ENCODE peak calls at places on chromosomes 1 and 21, in six cellular contexts. One of them, this sample, is unnamed.

GRCh38 chr1:2555634-2556276 is 416 bp upstream of the TNFRSF14 start:
- DNase-seq in SK-N-SH: no peak
- DNase-seq in HepG2: no peak
- DNase-seq in H1: no peak
- DNase-seq in GM12878: no peak
- DNase-seq in K562: no peak
- DNase-seq in this sample: peak

GRCh38 chr1:27831568-27832410 is 1.2 kb downstream of the PPP1R8 start:
- DNase-seq in SK-N-SH: no peak
- DNase-seq in GM12878: no peak
- DNase-seq in K562: no peak
- DNase-seq in HepG2: peak
- DNase-seq in H1: no peak
- DNase-seq in this sample: no peak

GRCh38 chr21:45365608-45366241 is 39.2 kb upstream of the COL18A1 start:
- DNase-seq in H1: peak
- DNase-seq in GM12878: no peak
- DNase-seq in K562: no peak
- DNase-seq in SK-N-SH: no peak
- DNase-seq in HepG2: peak
- DNase-seq in this sample: no peak

GRCh38 chr1:111406325-111406768 is 21.2 kb downstream of the OVGP1 start:
- DNase-seq in SK-N-SH: peak
- DNase-seq in H1: no peak
- DNase-seq in HepG2: no peak
- DNase-seq in K562: no peak
- DNase-seq in GM12878: peak
- DNase-seq in this sample: no peak

GRCh38 chr1:110425611-110426152 is 18.2 kb upstream of the LAMTOR5 start:
- DNase-seq in H1: no peak
- DNase-seq in GM12878: no peak
- DNase-seq in HepG2: no peak
- DNase-seq in K562: no peak
- DNase-seq in SK-N-SH: no peak
- DNase-seq in this sample: no peak

GRCh38 chr1:54359393-54360162 is 46.6 kb downstream of the SSBP3 start:
- DNase-seq in H1: no peak
- DNase-seq in SK-N-SH: no peak
- DNase-seq in K562: no peak
- DNase-seq in HepG2: no peak
- DNase-seq in GM12878: no peak
- DNase-seq in this sample: no peak

GRCh38 chr1:225119307-225119706 is 189.8 kb downstream of the DNAH14 start:
- DNase-seq in GM12878: no peak
- DNase-seq in SK-N-SH: no peak
- DNase-seq in K562: no peak
- DNase-seq in HepG2: no peak
- DNase-seq in H1: no peak
- DNase-seq in this sample: no peak

GRCh38 chr1:93740601-93741031 is 59.0 kb upstream of the BCAR3 start:
- DNase-seq in H1: no peak
- DNase-seq in K562: no peak
- DNase-seq in GM12878: no peak
- DNase-seq in SK-N-SH: peak
- DNase-seq in HepG2: no peak
- DNase-seq in this sample: no peak

GRCh38 chr1:27157194-27157593 is 2.3 kb upstream of the SLC9A1 start:
- DNase-seq in K562: peak
- DNase-seq in GM12878: no peak
- DNase-seq in SK-N-SH: no peak
- DNase-seq in H1: no peak
- DNase-seq in HepG2: no peak
- DNase-seq in this sample: no peak

GRCh38 chr1:145804235-145805045 is 19.5 kb downstream of the RNF115 start:
- DNase-seq in HepG2: no peak
- DNase-seq in K562: no peak
- DNase-seq in SK-N-SH: no peak
- DNase-seq in H1: no peak
- DNase-seq in GM12878: no peak
- DNase-seq in this sample: no peak

GRCh38 chr1:1082239-1083180 is 8.4 kb upstream of the RNF223 start:
- DNase-seq in GM12878: no peak
- DNase-seq in HepG2: no peak
- DNase-seq in K562: no peak
- DNase-seq in SK-N-SH: peak
- DNase-seq in H1: no peak
- DNase-seq in this sample: no peak

GRCh38 chr1:167973832-167974231 is 37.0 kb upstream of the MPC2 start:
- DNase-seq in SK-N-SH: no peak
- DNase-seq in H1: no peak
- DNase-seq in HepG2: no peak
- DNase-seq in GM12878: no peak
- DNase-seq in K562: no peak
- DNase-seq in this sample: no peak

GRCh38 chr1:224177356-224177999 is 5.6 kb upstream of the DEGS1 start:
- DNase-seq in GM12878: no peak
- DNase-seq in K562: peak
- DNase-seq in H1: no peak
- DNase-seq in HepG2: no peak
- DNase-seq in SK-N-SH: no peak
- DNase-seq in this sample: no peak

GRCh38 chr1:109877320-109877771 is 33.3 kb upstream of the CSF1 start:
- DNase-seq in K562: peak
- DNase-seq in SK-N-SH: no peak
- DNase-seq in H1: peak
- DNase-seq in HepG2: peak
- DNase-seq in GM12878: no peak
- DNase-seq in this sample: no peak

GRCh38 chr1:30589083-30589482 is 134.3 kb downstream of the MATN1 start:
- DNase-seq in HepG2: no peak
- DNase-seq in K562: no peak
- DNase-seq in H1: no peak
- DNase-seq in SK-N-SH: no peak
- DNase-seq in GM12878: no peak
- DNase-seq in this sample: no peak

GRCh38 chr1:36455386-36455785 is 5.1 kb upstream of the OSCP1 start:
- DNase-seq in HepG2: no peak
- DNase-seq in GM12878: no peak
- DNase-seq in K562: no peak
- DNase-seq in H1: no peak
- DNase-seq in SK-N-SH: no peak
- DNase-seq in this sample: no peak

GRCh38 chr1:17617787-17618557 is 78.5 kb downstream of the ARHGEF10L start:
- DNase-seq in SK-N-SH: no peak
- DNase-seq in K562: no peak
- DNase-seq in HepG2: no peak
- DNase-seq in GM12878: no peak
- DNase-seq in H1: no peak
- DNase-seq in this sample: no peak
- TF ChIP-seq POLR2AphosphoS5 in SK-N-SH: no peak
- TF ChIP-seq POLR2AphosphoS5 in K562: no peak
- TF ChIP-seq POLR2AphosphoS5 in HepG2: no peak
- TF ChIP-seq POLR2AphosphoS5 in GM12878: no peak
- TF ChIP-seq POLR2AphosphoS5 in H1: no peak
- TF ChIP-seq POLR2AphosphoS5 in this sample: no peak

GRCh38 chr21:35335951-35336446 is 286.9 kb upstream of the RUNX1 start:
- DNase-seq in SK-N-SH: no peak
- DNase-seq in H1: no peak
- DNase-seq in K562: no peak
- DNase-seq in HepG2: no peak
- DNase-seq in GM12878: no peak
- DNase-seq in this sample: no peak

GRCh38 chr21:35336534-35336933 is 287.4 kb upstream of the RUNX1 start:
- DNase-seq in SK-N-SH: no peak
- DNase-seq in HepG2: no peak
- DNase-seq in H1: no peak
- DNase-seq in GM12878: no peak
- DNase-seq in K562: peak
- DNase-seq in this sample: no peak

GRCh38 chr21:35337573-35337972 is 288.5 kb upstream of the RUNX1 start:
- DNase-seq in HepG2: no peak
- DNase-seq in K562: no peak
- DNase-seq in H1: no peak
- DNase-seq in GM12878: no peak
- DNase-seq in SK-N-SH: no peak
- DNase-seq in this sample: no peak

GRCh38 chr21:35332841-35333426 is 283.8 kb upstream of the RUNX1 start:
- DNase-seq in GM12878: no peak
- DNase-seq in SK-N-SH: no peak
- DNase-seq in K562: no peak
- DNase-seq in HepG2: no peak
- DNase-seq in H1: no peak
- DNase-seq in this sample: no peak

DNA sequence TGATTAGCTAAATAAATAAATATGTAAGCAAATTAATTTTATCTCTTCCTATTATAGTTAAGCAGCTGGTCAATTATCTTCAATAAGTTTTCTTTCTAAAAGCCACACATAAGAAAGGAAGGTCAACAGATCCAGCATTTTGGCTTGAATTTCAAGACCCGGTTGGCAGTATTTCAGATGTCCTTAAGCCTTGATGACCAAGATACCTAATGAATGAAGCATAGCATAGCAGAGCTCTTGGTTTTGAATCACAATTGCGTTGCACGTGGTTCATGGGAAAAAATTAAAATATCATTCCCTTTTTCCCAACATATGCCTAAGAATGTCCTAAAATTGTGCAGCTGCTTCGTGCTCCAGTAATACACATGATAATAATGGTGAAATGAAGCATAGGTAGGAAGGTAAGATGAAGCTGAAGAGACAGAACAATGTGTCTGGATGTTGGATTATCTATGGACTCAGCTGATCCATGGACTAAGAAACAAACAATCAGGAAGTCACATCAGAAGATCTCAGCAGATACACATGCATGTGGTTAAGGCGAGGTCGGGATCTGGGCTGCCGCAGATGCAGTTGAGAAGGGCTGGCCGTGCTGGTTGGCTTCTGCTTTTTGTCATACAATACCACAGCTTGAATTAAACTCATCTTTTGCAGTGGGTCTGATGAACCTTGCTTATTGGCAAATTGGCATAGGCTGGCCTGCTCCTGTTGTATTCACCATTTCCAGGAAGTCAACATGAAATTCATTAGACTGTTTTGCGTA is 284.9 kb upstream of the RUNX1 start:
- DNase-seq in HepG2: no peak
- DNase-seq in K562: no peak
- DNase-seq in SK-N-SH: no peak
- DNase-seq in GM12878: no peak
- DNase-seq in H1: no peak
- DNase-seq in this sample: peak
- TF ChIP-seq GABPA in HepG2: no peak
- TF ChIP-seq GABPA in K562: no peak
- TF ChIP-seq GABPA in SK-N-SH: no peak
- TF ChIP-seq GABPA in GM12878: no peak
- TF ChIP-seq GABPA in H1: no peak
- TF ChIP-seq GABPA in this sample: no peak

DNA sequence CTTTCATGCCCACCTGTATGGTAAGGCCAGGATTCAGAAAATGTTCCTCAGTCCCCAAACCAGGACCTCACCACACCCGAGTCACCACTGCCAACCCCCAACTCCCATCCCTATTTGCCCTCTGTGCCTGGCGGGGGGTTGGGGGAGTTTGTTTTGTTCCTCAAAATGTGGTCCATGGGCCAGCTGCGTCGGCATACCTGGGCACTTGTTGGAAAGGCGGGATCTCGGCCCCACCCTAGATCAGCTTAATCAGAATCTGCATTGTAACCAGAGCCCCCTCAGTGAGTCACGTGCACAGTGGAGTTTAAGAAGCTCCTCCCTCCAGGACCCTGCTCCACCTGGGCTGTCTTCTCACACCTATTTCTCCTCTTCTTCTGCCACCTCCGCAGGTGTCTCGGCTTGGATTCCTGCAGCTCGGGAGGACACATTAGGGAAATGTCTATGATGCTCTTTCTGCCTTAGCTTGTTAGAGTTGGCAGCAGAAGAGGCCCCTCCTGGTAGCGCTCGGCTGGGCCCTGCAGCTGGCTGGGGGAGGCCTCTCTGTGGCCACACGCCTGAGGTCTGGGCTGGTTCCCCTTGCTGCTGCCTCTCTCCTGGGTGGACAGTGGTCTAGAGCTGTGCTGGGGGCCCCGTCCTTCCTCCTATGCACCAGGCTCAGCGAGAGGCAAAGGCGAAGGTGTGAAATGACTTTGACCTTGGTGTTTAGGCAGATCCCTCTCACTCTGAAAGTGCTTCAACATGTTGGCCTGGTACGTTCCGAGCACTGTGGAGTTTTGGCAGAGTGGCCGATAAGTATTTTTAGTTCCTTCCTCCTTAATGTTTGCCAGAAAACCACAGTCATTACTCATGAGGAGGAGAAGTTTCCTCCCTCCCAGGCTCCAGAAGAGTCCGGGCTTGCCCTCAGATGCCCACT is 41.8 kb upstream of the CAMTA1 start:
- DNase-seq in H1: no peak
- DNase-seq in HepG2: no peak
- DNase-seq in SK-N-SH: no peak
- DNase-seq in K562: no peak
- DNase-seq in GM12878: peak
- DNase-seq in this sample: peak
- TF ChIP-seq POLR2AphosphoS5 in H1: no peak
- TF ChIP-seq POLR2AphosphoS5 in HepG2: no peak
- TF ChIP-seq POLR2AphosphoS5 in SK-N-SH: peak
- TF ChIP-seq POLR2AphosphoS5 in K562: no peak
- TF ChIP-seq POLR2AphosphoS5 in GM12878: no peak
- TF ChIP-seq POLR2AphosphoS5 in this sample: peak

GRCh38 chr1:155645024-155645423 is 35.0 kb downstream of the MSTO1 start:
- DNase-seq in SK-N-SH: no peak
- DNase-seq in K562: no peak
- DNase-seq in HepG2: no peak
- DNase-seq in H1: no peak
- DNase-seq in GM12878: no peak
- DNase-seq in this sample: no peak

GRCh38 chr1:155648207-155649147 is 38.5 kb downstream of the MSTO1 start:
- DNase-seq in SK-N-SH: peak
- DNase-seq in K562: no peak
- DNase-seq in H1: peak
- DNase-seq in GM12878: no peak
- DNase-seq in HepG2: peak
- DNase-seq in this sample: peak

GRCh38 chr1:155646307-155646706 is 36.3 kb downstream of the MSTO1 start:
- DNase-seq in GM12878: no peak
- DNase-seq in K562: no peak
- DNase-seq in HepG2: no peak
- DNase-seq in SK-N-SH: no peak
- DNase-seq in H1: no peak
- DNase-seq in this sample: peak

GRCh38 chr1:155643230-155643629 is 33.2 kb downstream of the MSTO1 start:
- DNase-seq in K562: no peak
- DNase-seq in SK-N-SH: no peak
- DNase-seq in HepG2: no peak
- DNase-seq in H1: no peak
- DNase-seq in GM12878: no peak
- DNase-seq in this sample: no peak

DNA sequence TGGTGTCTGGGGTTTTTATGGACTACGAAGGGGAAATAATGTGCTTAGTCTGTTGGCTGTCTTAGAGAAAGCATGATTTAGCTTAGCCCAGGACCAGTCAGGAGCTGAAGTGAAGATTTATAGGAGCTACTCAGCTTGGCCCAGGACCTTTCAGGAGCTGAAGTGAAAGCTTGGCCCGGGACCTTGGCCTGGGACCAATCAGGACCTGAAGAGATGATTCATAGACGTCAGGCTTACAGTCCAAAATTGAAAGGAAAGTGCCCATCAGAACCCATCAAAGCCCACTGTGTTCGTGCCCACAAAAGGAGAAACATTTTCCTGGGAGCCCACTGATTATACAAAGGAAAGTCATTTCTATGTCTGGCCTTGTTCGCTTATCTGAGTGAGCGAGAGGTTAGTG is 35.6 kb downstream of the MSTO1 start:
- DNase-seq in GM12878: no peak
- DNase-seq in H1: no peak
- DNase-seq in HepG2: no peak
- DNase-seq in K562: no peak
- DNase-seq in SK-N-SH: no peak
- DNase-seq in this sample: no peak
- TF ChIP-seq GABPA in GM12878: no peak
- TF ChIP-seq GABPA in H1: no peak
- TF ChIP-seq GABPA in HepG2: no peak
- TF ChIP-seq GABPA in K562: no peak
- TF ChIP-seq GABPA in SK-N-SH: no peak
- TF ChIP-seq GABPA in this sample: no peak